ENCODE peak calls at places on chromosomes 1 and 21, in four cellular contexts. T, I, V and L are unnamed samples.

GRCh38 chr1:160638540-160638857 is 8.3 kb downstream of the SLAMF1 start:
- DNase-seq in I (no peak), V (no peak), T (no peak), L (no peak)

GRCh38 chr1:117120774-117121588 is 568 bp downstream of the TRIM45 start:
- DNase-seq in I (peak; percentile 77), T (no peak), V (no peak), L (no peak)

GRCh38 chr1:224223819-224224714 is 41.0 kb downstream of the DEGS1 start:
- DNase-seq in I (peak; percentile 92), T (no peak), V (peak; percentile 60), L (no peak)

GRCh38 chr1:55669308-55669707 is 454.1 kb upstream of the USP24 start:
- DNase-seq in I (peak; percentile 23), V (no peak), T (no peak), L (no peak)

GRCh38 chr1:187374742-187375141 is 546.0 kb downstream of the PLA2G4A start:
- DNase-seq in I (no peak), T (no peak), V (no peak), L (no peak)

GRCh38 chr1:153881764-153882163 is 41.0 kb downstream of the GATAD2B start:
- DNase-seq in V (no peak), I (peak; percentile 50), T (no peak), L (no peak)

GRCh38 chr1:81760487-81761097 is 40.1 kb upstream of the ADGRL2 start:
- DNase-seq in I (peak; percentile 27), T (no peak), V (peak; percentile 46), L (no peak)

GRCh38 chr1:109181085-109181806 is 32.5 kb upstream of the SARS1 start:
- DNase-seq in V (peak; percentile 90), T (no peak), I (peak; percentile 61), L (no peak)

GRCh38 chr1:68231627-68232303 is 558 bp downstream of the WLS start:
- DNase-seq in V (peak; percentile 55), I (peak; percentile 79), T (no peak), L (no peak)

GRCh38 chr1:246519514-246519913 is 12.4 kb upstream of the SMYD3 start:
- DNase-seq in T (no peak), I (no peak), V (no peak), L (no peak)

GRCh38 chr21:36693144-36694040 is 5.5 kb upstream of the SIM2 start:
- DNase-seq in V (no peak), I (no peak), T (no peak), L (no peak)
- TF ChIP-seq EZH2 in V (no peak), I (peak; percentile 29), T (no peak), L (peak; percentile 72)

GRCh38 chr21:31557421-31557955 is 102.0 kb upstream of the SOD1 start:
- DNase-seq in V (no peak), I (no peak), T (no peak), L (no peak)

GRCh38 chr21:31559368-31560119 is 99.9 kb upstream of the SOD1 start:
- DNase-seq in T (peak; percentile 86), I (peak; percentile 97), V (peak; percentile 93), L (peak; percentile 64)

GRCh38 chr21:31558839-31559367 is 100.6 kb upstream of the SOD1 start:
- DNase-seq in T (peak; percentile 80), V (peak; percentile 92), I (peak; percentile 94), L (peak; percentile 35)

GRCh38 chr21:31556662-31557061 is 102.8 kb upstream of the SOD1 start:
- DNase-seq in T (no peak), V (no peak), I (no peak), L (no peak)

GRCh38 chr21:31557956-31558838 is 101.3 kb upstream of the SOD1 start:
- DNase-seq in T (no peak), I (peak; percentile 15), V (peak; percentile 8), L (no peak)
- TF ChIP-seq EZH2 in T (no peak), I (peak; percentile 89), V (no peak), L (no peak)

GRCh38 chr21:41766051-41766882 is 585 bp downstream of the RIPK4 start:
- DNase-seq in V (no peak), I (no peak), T (no peak), L (no peak)
- TF ChIP-seq EZH2 in V (no peak), I (peak; percentile 47), T (no peak), L (no peak)

GRCh38 chr21:44344541-44345183 is 5.5 kb upstream of the CFAP410 start:
- DNase-seq in T (no peak), V (no peak), I (no peak), L (no peak)
- TF ChIP-seq EZH2 in T (no peak), V (no peak), I (no peak), L (no peak)

DNA sequence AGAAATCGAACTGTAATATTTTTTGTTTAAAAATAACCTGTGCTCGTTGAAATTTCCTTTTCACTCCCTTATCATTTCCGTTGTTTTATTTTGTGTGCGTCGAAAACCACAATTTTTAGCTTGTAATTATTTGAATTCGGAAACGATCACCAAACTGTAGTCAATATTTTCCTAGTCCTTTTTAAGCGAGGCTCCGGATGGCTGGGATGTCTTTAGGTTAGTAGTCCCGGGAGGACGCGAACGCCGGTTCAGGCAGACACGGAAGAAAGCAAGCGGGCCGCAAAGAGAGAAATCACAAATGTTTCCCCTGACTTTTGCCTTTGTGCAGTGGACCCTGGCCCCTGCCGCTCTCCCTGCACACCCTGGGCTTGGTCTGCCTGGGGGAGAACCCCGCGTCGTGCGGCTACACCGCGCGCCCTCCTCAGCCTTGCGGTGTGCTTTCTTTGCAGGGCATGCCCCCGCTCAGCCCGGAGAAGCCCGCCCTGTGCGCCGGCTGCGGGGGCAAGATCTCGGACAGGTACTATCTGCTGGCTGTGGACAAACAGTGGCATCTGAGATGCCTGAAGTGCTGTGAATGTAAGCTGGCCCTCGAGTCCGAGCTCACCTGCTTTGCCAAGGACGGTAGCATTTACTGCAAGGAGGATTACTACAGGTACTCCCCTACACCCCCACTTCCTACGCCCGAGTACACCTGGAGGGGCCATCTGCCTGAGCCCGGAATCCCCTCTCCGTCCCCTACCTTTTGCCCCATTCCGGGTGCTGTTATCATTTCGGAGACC is 2.5 kb downstream of the LHX9 start:
- DNase-seq in V (no peak), I (no peak), T (no peak), L (no peak)
- TF ChIP-seq EZH2 in V (no peak), I (peak; percentile 91), T (no peak), L (peak; percentile 95)

GRCh38 chr1:34884536-34884935 is 25.0 kb upstream of the SMIM12 start:
- DNase-seq in I (no peak), V (no peak), T (no peak), L (no peak)

GRCh38 chr1:34889705-34890104 is 30.2 kb upstream of the SMIM12 start:
- DNase-seq in T (no peak), I (no peak), V (no peak), L (no peak)

GRCh38 chr1:34884961-34885360 is 25.4 kb upstream of the SMIM12 start:
- DNase-seq in I (no peak), V (no peak), T (peak; percentile 18), L (no peak)

GRCh38 chr1:34887593-34887992 is 28.0 kb upstream of the SMIM12 start:
- DNase-seq in V (no peak), I (no peak), T (no peak), L (no peak)

GRCh38 chr1:34885405-34886247 is 26.1 kb upstream of the SMIM12 start:
- DNase-seq in T (no peak), I (peak; percentile 24), V (no peak), L (no peak)
- TF ChIP-seq EZH2 in T (no peak), I (no peak), V (no peak), L (no peak)

GRCh38 chr1:50417946-50418599 is 5.2 kb downstream of the DMRTA2 start:
- DNase-seq in T (no peak), I (no peak), V (no peak), L (no peak)

GRCh38 chr1:50417487-50417886 is 5.8 kb downstream of the DMRTA2 start:
- DNase-seq in I (no peak), T (no peak), V (no peak), L (no peak)

GRCh38 chr1:50416150-50416527 is 7.1 kb downstream of the DMRTA2 start:
- DNase-seq in I (no peak), V (no peak), T (no peak), L (no peak)

GRCh38 chr1:50415235-50416149 is 7.8 kb downstream of the DMRTA2 start:
- DNase-seq in I (no peak), T (no peak), V (no peak), L (no peak)

GRCh38 chr1:50416553-50417453 is 6.4 kb downstream of the DMRTA2 start:
- DNase-seq in T (no peak), V (no peak), I (no peak), L (no peak)
- TF ChIP-seq EZH2 in T (no peak), V (no peak), I (peak; percentile 73), L (peak; percentile 46)

GRCh38 chr1:90710579-90711536 is 6.2 kb downstream of the BARHL2 start:
- DNase-seq in T (no peak), V (no peak), I (no peak), L (no peak)
- TF ChIP-seq EZH2 in T (no peak), V (no peak), I (peak; percentile 81), L (peak; percentile 94)

DNA sequence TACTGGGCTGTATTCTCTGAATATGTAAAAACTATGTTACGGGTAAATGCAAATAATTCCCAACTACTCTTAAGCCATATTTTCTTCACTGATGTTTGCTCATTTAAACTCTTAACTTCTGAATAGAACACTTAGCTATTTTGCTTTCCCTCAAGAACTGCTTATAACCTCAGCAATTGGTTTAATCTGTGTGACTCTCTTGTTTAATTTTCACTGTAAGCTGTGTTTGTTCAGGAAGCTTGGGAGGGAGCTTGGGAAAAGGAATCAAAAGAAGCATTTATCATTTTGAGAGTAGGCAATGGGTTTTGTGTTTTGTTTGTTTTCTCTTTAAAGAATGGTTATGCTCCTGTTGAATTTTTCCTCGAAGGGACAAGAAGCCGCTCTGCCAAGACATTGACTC is 24.4 kb downstream of the GNPAT start:
- DNase-seq in I (no peak), V (no peak), T (no peak), L (no peak)
- TF ChIP-seq EZH2 in I (no peak), V (no peak), T (no peak), L (no peak)

DNA sequence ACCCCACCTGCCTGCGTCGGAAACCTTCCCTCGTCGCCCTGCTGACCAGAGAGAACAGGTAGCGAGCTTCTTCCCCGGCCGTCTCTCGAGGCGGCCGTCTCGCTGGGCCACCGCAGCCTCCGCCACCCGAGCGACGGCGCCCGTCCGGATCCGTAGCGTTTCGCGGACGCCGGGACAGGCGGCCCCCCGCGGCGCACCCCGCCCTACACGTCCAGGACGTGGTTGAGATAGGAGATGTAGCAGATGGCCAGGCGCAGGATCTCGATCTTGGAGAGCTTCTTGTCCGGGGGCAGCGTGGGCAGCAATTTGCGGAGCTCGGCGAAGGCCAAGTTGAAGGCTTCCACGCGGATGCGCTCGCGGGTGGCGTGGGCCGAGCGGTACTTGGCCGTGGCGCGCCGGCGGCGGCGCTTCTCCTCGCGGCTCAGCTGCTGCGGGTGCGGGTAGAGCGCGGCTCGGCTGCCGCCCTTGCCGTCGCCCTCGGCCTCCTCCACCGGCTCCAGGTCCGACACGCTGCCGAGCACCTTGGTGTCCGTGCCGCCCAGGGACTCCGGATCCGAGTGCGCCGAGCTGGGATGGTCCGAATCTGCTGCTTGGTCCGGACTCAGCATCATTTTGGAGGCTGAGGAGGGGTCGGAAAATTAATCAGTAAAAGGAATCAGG is 3.0 kb downstream of the NHLH2 start:
- DNase-seq in I (no peak), T (no peak), V (no peak), L (no peak)
- TF ChIP-seq EZH2 in I (peak; percentile 97), T (no peak), V (no peak), L (peak; percentile 77)